ENCODE peak calls at places on chromosomes 16 and 17, in six cellular contexts. X is SK-MEL-5, B is fibroblast of the aortic adventitia, V is hepatocyte, I is NAMALWA, Q is Kasumi-1. R is an unnamed sample.

GRCh38 chr17:31573861-31574260 is 182.4 kb downstream of the RAB11FIP4 start:
- DNase-seq in I (no peak), V (no peak), Q (no peak), X (no peak), B (no peak), R (no peak)

GRCh38 chr16:11884035-11884434 is 31.7 kb downstream of the GSPT1 start:
- DNase-seq in I (no peak), Q (no peak), B (no peak), V (no peak), X (no peak), R (no peak)

GRCh38 chr17:19331134-19331533 is 31.4 kb downstream of the B9D1 start:
- DNase-seq in I (no peak), Q (no peak), X (no peak), B (peak), V (no peak), R (no peak)

GRCh38 chr17:60156746-60157145 is 7.0 kb downstream of the CA4 start:
- DNase-seq in V (no peak), Q (no peak), X (no peak), I (no peak), B (no peak), R (no peak)

GRCh38 chr16:86512301-86512859 is 2.1 kb downstream of the FOXF1 start:
- DNase-seq in V (no peak), B (no peak), X (no peak), I (no peak), Q (no peak), R (no peak)

GRCh38 chr17:7024402-7024785 is 1.5 kb downstream of the BCL6B start:
- DNase-seq in X (no peak), Q (no peak), I (no peak), V (no peak), B (no peak), R (no peak)

GRCh38 chr17:2106308-2106707 is 51.4 kb downstream of the HIC1 start:
- DNase-seq in Q (no peak), I (no peak), V (no peak), X (peak), B (no peak), R (no peak)

GRCh38 chr17:7656958-7657715 is 6.4 kb downstream of the ATP1B2 start:
- DNase-seq in Q (no peak), I (no peak), B (peak), X (peak), V (no peak), R (no peak)

GRCh38 chr16:89023621-89024511 is 46.9 kb upstream of the CBFA2T3 start:
- DNase-seq in Q (no peak), V (no peak), X (no peak), I (no peak), B (no peak), R (no peak)

GRCh38 chr17:42199411-42200011 is 5.2 kb upstream of the GHDC start:
- DNase-seq in I (no peak), V (no peak), Q (no peak), B (no peak), X (no peak), R (no peak)

GRCh38 chr16:25063102-25063501 is 47.9 kb upstream of the ARHGAP17 start:
- DNase-seq in B (no peak), X (no peak), V (no peak), Q (no peak), I (no peak), R (no peak)

GRCh38 chr17:34579979-34580684 is 750 bp downstream of the TMEM132E start:
- DNase-seq in B (peak), X (no peak), I (no peak), V (peak), Q (no peak), R (no peak)

GRCh38 chr17:82871056-82871775 is 31.4 kb upstream of the ZNF750 start:
- DNase-seq in B (no peak), V (no peak), Q (no peak), I (peak), X (no peak), R (no peak)

GRCh38 chr17:32835291-32835761 is 41.6 kb downstream of the MYO1D start:
- DNase-seq in V (no peak), B (no peak), X (no peak), Q (no peak), I (peak), R (no peak)

GRCh38 chr17:50956750-50957523 is 90.8 kb upstream of the TOB1 start:
- DNase-seq in I (peak), B (peak), X (peak), V (peak), Q (peak), R (no peak)

GRCh38 chr16:53664724-53665345 is 38.8 kb downstream of the RPGRIP1L start:
- DNase-seq in B (peak), X (no peak), I (no peak), Q (no peak), V (peak), R (no peak)

GRCh38 chr17:70107441-70107840 is 32.4 kb downstream of the KCNJ16 start:
- DNase-seq in Q (no peak), B (no peak), X (no peak), I (no peak), V (no peak), R (no peak)

GRCh38 chr17:48915459-48916282 is 7.5 kb downstream of the UBE2Z start:
- DNase-seq in V (peak), B (peak), I (peak), Q (no peak), X (no peak), R (peak)